ENCODE peak calls at places on chromosome 16, in ten cellular contexts. L, T, R, J, G, H, C, X, I and F are unnamed samples.

GRCh38 chr16:88854306-88855111 is 2.2 kb downstream of the GALNS start:
- DNase-seq in L (no peak), T (no peak), R (no peak), J (no peak), G (no peak), H (no peak), C (no peak), X (peak), I (no peak), F (peak)

GRCh38 chr16:85836706-85837582 is 37.4 kb downstream of the COX4I1 start:
- DNase-seq in L (no peak), T (no peak), R (no peak), J (no peak), G (no peak), H (no peak), C (no peak), X (peak), I (no peak), F (no peak)

GRCh38 chr16:55492756-55493380 is 13.9 kb downstream of the MMP2 start:
- DNase-seq in L (no peak), T (no peak), R (no peak), J (peak), G (no peak), H (peak), C (no peak), X (no peak), I (peak), F (no peak)

GRCh38 chr16:71703324-71703723 is 21.2 kb downstream of the PHLPP2 start:
- DNase-seq in L (no peak), T (no peak), R (no peak), J (no peak), G (no peak), H (no peak), C (no peak), X (no peak), I (no peak), F (no peak)

GRCh38 chr16:85652431-85653221 is 36.1 kb downstream of the GINS2 start:
- DNase-seq in L (peak), T (peak), R (no peak), J (peak), G (no peak), H (peak), C (peak), X (peak), I (no peak), F (peak)

GRCh38 chr16:24748242-24748641 is 18.8 kb downstream of the TNRC6A start:
- DNase-seq in L (no peak), T (peak), R (peak), J (peak), G (peak), H (no peak), C (peak), X (no peak), I (peak), F (peak)

GRCh38 chr16:57623251-57624043 is 5.0 kb upstream of the ADGRG1 start:
- DNase-seq in L (peak), T (no peak), R (peak), J (peak), G (no peak), H (no peak), C (peak), X (no peak), I (peak), F (no peak)

GRCh38 chr16:20259549-20259948 is 67.8 kb downstream of the GP2 start:
- DNase-seq in L (no peak), T (no peak), R (no peak), J (no peak), G (no peak), H (no peak), C (no peak), X (no peak), I (no peak), F (no peak)

GRCh38 chr16:71205482-71206131 is 24.9 kb downstream of the HYDIN start:
- DNase-seq in L (peak), T (peak), R (no peak), J (no peak), G (no peak), H (no peak), C (no peak), X (peak), I (no peak), F (no peak)

GRCh38 chr16:57529324-57530103 is 6.9 kb downstream of the CCDC102A start:
- DNase-seq in L (no peak), T (no peak), R (no peak), J (no peak), G (no peak), H (no peak), C (no peak), X (no peak), I (no peak), F (no peak)

GRCh38 chr16:53933407-53933806 is 229.5 kb downstream of the FTO start:
- DNase-seq in L (no peak), T (no peak), R (no peak), J (no peak), G (no peak), H (no peak), C (no peak), X (no peak), I (no peak), F (no peak)

GRCh38 chr16:89065445-89065795 is 28.2 kb upstream of the ACSF3 start:
- DNase-seq in L (no peak), T (no peak), R (no peak), J (no peak), G (no peak), H (no peak), C (no peak), X (no peak), I (no peak), F (no peak)

GRCh38 chr16:15636392-15636873 is 6.5 kb downstream of the MARF1 start:
- DNase-seq in L (no peak), T (no peak), R (no peak), J (no peak), G (no peak), H (no peak), C (no peak), X (no peak), I (no peak), F (no peak)

GRCh38 chr16:15635926-15636325 is 7.0 kb downstream of the MARF1 start:
- DNase-seq in L (no peak), T (no peak), R (no peak), J (no peak), G (no peak), H (no peak), C (no peak), X (no peak), I (no peak), F (no peak)

GRCh38 chr16:15641753-15642556 is 999 bp downstream of the MARF1 start:
- DNase-seq in L (no peak), T (no peak), R (no peak), J (no peak), G (no peak), H (no peak), C (no peak), X (no peak), I (no peak), F (peak)

GRCh38 chr16:15640966-15641365 is 2.0 kb downstream of the MARF1 start:
- DNase-seq in L (no peak), T (no peak), R (no peak), J (no peak), G (no peak), H (no peak), C (no peak), X (no peak), I (no peak), F (no peak)

GRCh38 chr16:15639061-15639568 is 3.8 kb downstream of the MARF1 start:
- DNase-seq in L (no peak), T (no peak), R (no peak), J (no peak), G (no peak), H (no peak), C (no peak), X (no peak), I (no peak), F (no peak)
- TF ChIP-seq POLR2A in L (no peak), T (no peak), R (no peak), J (no peak), G (no peak), H (no peak), C (no peak), X (no peak), I (no peak), F (no peak)

GRCh38 chr16:27339180-27339579 is 25.4 kb downstream of the IL4R start:
- DNase-seq in L (no peak), T (no peak), R (no peak), J (no peak), G (no peak), H (no peak), C (no peak), X (no peak), I (no peak), F (no peak)
- TF ChIP-seq POLR2A in L (no peak), T (no peak), R (no peak), J (no peak), G (no peak), H (no peak), C (no peak), X (no peak), I (no peak), F (no peak)

GRCh38 chr16:47461598-47462266 is 601 bp downstream of the PHKB start:
- DNase-seq in L (peak), T (no peak), R (peak), J (peak), G (peak), H (no peak), C (peak), X (no peak), I (peak), F (peak)
- TF ChIP-seq POLR2A in L (no peak), T (no peak), R (peak), J (no peak), G (no peak), H (no peak), C (no peak), X (no peak), I (no peak), F (peak)

DNA sequence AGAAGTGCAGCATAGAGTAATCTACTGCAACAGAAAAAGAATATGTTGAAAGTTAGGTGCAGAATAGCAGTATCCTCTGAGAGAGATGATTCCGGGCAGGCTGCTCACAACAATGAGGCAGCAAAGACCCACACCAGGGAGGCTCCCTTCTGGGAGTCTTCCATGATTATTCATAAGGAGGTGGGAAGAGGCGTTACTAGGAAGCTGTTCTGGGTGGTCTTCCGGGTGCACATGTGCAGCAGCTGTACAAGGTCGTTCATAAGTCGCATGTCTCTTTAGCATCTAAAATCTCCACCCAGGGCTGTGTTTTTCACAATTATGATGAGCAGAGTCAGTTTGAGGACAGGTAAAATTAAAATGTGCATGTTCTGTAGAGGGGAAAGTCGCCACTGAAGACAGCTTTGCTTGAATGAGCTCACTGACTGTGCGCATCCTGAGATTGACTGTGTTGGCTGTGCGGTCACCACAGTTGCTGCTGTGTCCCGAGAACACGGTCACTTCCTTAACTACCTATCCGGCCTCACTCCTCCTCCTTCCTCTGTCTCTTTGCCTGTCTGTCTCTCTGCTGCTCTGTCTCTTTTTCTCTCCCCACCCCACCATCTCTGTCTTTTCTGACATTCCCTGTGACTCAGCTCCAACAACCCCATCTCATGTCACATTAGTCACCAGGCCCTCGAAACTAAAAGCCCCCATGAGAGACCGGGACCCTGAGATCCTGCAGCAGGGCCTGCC is 125.5 kb upstream of the HSBP1 start:
- DNase-seq in L (no peak), T (no peak), R (no peak), J (no peak), G (no peak), H (no peak), C (no peak), X (no peak), I (no peak), F (no peak)
- TF ChIP-seq POLR2A in L (no peak), T (no peak), R (no peak), J (no peak), G (no peak), H (no peak), C (no peak), X (no peak), I (no peak), F (no peak)

DNA sequence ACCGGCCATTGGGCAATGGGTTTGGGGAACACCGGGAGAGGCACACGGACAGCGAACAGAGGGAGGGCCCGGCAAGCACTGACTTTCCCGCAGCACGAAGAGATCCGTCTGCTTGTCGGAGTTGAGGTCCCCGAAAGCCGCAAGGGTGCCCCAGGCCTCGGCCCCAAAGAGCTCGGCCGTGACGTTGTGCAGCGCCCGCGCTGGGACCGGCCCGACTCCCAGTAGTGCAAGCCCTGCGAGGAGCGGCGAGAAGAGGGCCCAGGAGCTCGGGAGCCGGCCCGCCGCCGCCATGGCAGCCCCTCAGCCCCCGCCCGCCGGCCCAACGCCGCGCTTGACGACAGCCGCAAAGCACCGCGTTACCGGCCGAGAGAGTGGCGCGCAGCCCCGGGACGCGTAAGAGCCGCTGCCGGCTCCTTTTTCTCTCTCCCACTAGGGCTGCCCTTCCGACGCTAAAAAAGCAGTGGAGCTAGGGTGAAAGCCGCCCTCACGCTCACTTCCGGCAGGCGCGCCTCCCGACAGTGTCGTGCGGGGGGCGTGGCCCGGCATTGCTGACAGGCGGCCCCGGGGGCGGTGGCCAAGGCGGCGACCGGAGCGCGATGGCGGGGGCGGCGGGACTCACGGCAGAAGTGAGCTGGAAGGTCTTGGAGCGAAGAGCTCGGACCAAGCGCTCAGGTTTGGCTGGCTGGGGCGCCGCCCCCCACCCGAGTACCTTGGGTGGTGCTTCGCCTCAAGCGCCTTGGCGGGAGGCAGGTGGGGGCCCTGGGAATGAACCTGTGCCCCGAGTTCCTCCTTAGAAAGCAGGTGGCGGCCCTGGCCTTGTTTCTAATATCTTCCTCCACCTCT is at the start of the genes ITFG1 and PHKB:
- DNase-seq in L (peak), T (peak), R (peak), J (peak), G (peak), H (peak), C (peak), X (peak), I (peak), F (peak)
- TF ChIP-seq POLR2A in L (peak), T (no peak), R (peak), J (peak), G (peak), H (no peak), C (peak), X (peak), I (no peak), F (peak)

GRCh38 chr16:66382966-66383299 is 16.4 kb downstream of the CDH5 start:
- DNase-seq in L (no peak), T (no peak), R (no peak), J (no peak), G (peak), H (no peak), C (peak), X (no peak), I (no peak), F (no peak)

GRCh38 chr16:66383551-66383950 is 17.1 kb downstream of the CDH5 start:
- DNase-seq in L (no peak), T (no peak), R (no peak), J (no peak), G (no peak), H (no peak), C (no peak), X (peak), I (no peak), F (no peak)

GRCh38 chr16:66380421-66380820 is 13.9 kb downstream of the CDH5 start:
- DNase-seq in L (no peak), T (no peak), R (no peak), J (no peak), G (no peak), H (no peak), C (no peak), X (no peak), I (no peak), F (no peak)

GRCh38 chr16:66381585-66382170 is 15.2 kb downstream of the CDH5 start:
- DNase-seq in L (no peak), T (no peak), R (no peak), J (no peak), G (no peak), H (no peak), C (no peak), X (peak), I (no peak), F (no peak)

DNA sequence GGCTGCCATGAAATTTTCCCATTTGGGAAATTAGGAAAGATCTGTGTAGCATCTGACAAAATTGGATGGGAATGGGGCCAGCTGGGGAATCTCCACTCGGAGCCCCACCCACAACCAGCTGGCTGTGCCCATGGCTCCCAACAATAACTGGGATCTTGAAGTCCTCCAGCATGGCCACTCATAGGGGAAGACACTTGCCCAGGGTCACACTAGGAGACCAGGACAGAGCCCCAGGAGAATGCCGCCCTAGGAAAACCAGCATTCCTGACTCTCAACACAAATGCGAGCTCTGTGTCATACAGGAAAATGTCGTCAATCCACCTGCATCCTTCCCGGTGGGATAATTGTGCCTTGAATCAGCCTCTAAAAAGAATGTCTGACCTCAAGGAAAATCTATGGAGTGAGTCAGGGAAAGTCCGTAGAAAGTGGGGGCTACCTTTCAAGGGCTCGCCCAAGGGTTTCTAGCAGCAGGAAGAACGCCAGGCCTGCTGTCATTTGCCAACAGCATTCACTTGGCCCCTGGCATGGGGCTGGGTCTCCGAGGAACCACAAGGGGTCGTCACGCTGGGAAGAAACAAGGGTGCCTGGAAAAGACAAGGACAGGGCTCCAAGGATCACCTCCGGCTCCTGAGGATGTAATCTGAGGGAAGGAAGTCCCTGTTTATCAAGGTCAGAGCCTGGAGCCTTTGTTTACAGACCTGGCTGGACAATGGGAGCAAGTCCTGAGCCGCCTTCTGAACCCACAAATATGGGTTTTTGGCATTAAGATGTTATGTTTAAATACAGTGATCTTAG is 15.9 kb downstream of the CDH5 start:
- DNase-seq in L (no peak), T (peak), R (no peak), J (no peak), G (peak), H (no peak), C (peak), X (peak), I (no peak), F (no peak)
- TF ChIP-seq POLR2A in L (no peak), T (no peak), R (no peak), J (no peak), G (no peak), H (no peak), C (no peak), X (no peak), I (no peak), F (no peak)

GRCh38 chr16:1610841-1611653 is 825 bp downstream of the IFT140 start:
- DNase-seq in L (no peak), T (no peak), R (no peak), J (no peak), G (no peak), H (no peak), C (no peak), X (no peak), I (no peak), F (no peak)
- TF ChIP-seq POLR2A in L (no peak), T (no peak), R (no peak), J (no peak), G (no peak), H (no peak), C (peak), X (no peak), I (no peak), F (peak)